ENCODE peak calls at places on chromosome 1, in five cellular contexts. W, J, L, U and N are unnamed samples.

GRCh38 chr1:1943834-1944570 is 24.9 kb upstream of the TMEM52 start:
- DNase-seq in W (no peak), J (peak; percentile 75), L (peak; percentile 46), U (peak; percentile 87), N (no peak)

GRCh38 chr1:240417317-240417716 is 194.6 kb downstream of the GREM2 start:
- DNase-seq in W (peak; percentile 16), J (no peak), L (no peak), U (no peak), N (no peak)

GRCh38 chr1:151574575-151575529 is 34.7 kb downstream of the TUFT1 start:
- DNase-seq in W (peak; percentile 91), J (no peak), L (no peak), U (no peak), N (no peak)

GRCh38 chr1:107132195-107132594 is 8.6 kb upstream of the NTNG1 start:
- DNase-seq in W (no peak), J (no peak), L (no peak), U (no peak), N (no peak)

GRCh38 chr1:205572426-205572825 is 59.4 kb downstream of the ELK4 start:
- DNase-seq in W (no peak), J (no peak), L (no peak), U (peak; percentile 31), N (no peak)

GRCh38 chr1:77322061-77322900 is 40.5 kb downstream of the AK5 start:
- DNase-seq in W (peak; percentile 90), J (no peak), L (no peak), U (no peak), N (no peak)

GRCh38 chr1:43207229-43207853 is 35.2 kb downstream of the CFAP57 start:
- DNase-seq in W (no peak), J (no peak), L (no peak), U (no peak), N (no peak)

GRCh38 chr1:203037509-203038190 is 11.4 kb downstream of the PPFIA4 start:
- DNase-seq in W (no peak), J (no peak), L (no peak), U (no peak), N (no peak)

GRCh38 chr1:1237874-1238701 is 6.1 kb downstream of the B3GALT6 start:
- DNase-seq in W (no peak), J (no peak), L (no peak), U (no peak), N (no peak)

GRCh38 chr1:175548774-175549173 is 194.6 kb downstream of the TNR start:
- DNase-seq in W (no peak), J (no peak), L (no peak), U (no peak), N (no peak)